ENCODE peak calls at places on chromosome 18, in nine cellular contexts. One of them, this sample, is unnamed. For H3K4me1 and H3K9me3, the result is how much of the 10 kb centered on the place peaks cover.

GRCh38 chr18:9333441-9334350 is 877 bp upstream of the TWSG1 start:
- DNase-seq in left lung: no peak
- DNase-seq in right lobe of liver: peak
- DNase-seq in kidney: peak
- DNase-seq in SK-N-SH: no peak
- DNase-seq in endodermal cell: peak
- DNase-seq in tibial artery: peak
- DNase-seq in heart left ventricle: no peak
- DNase-seq in A549: no peak
- DNase-seq in this sample: no peak

GRCh38 chr18:11795916-11796315 is 55.3 kb upstream of the CHMP1B start:
- DNase-seq in left lung: no peak
- DNase-seq in right lobe of liver: no peak
- DNase-seq in kidney: no peak
- DNase-seq in SK-N-SH: no peak
- DNase-seq in endodermal cell: no peak
- DNase-seq in tibial artery: no peak
- DNase-seq in heart left ventricle: no peak
- DNase-seq in A549: no peak
- DNase-seq in this sample: no peak

GRCh38 chr18:55449412-55450140 is 138.4 kb downstream of the TCF4 start:
- DNase-seq in left lung: no peak
- DNase-seq in right lobe of liver: no peak
- DNase-seq in kidney: no peak
- DNase-seq in SK-N-SH: no peak
- DNase-seq in endodermal cell: no peak
- DNase-seq in tibial artery: no peak
- DNase-seq in heart left ventricle: no peak
- DNase-seq in A549: no peak
- DNase-seq in this sample: no peak

GRCh38 chr18:55090566-55091187 is 131.4 kb upstream of the CCDC68 start:
- DNase-seq in left lung: no peak
- DNase-seq in right lobe of liver: no peak
- DNase-seq in kidney: no peak
- DNase-seq in SK-N-SH: no peak
- DNase-seq in endodermal cell: no peak
- DNase-seq in tibial artery: no peak
- DNase-seq in heart left ventricle: no peak
- DNase-seq in A549: no peak
- DNase-seq in this sample: no peak

GRCh38 chr18:9437049-9437448 is 38.3 kb upstream of the RALBP1 start:
- DNase-seq in left lung: no peak
- DNase-seq in right lobe of liver: no peak
- DNase-seq in kidney: no peak
- DNase-seq in SK-N-SH: no peak
- DNase-seq in endodermal cell: no peak
- DNase-seq in tibial artery: no peak
- DNase-seq in heart left ventricle: no peak
- DNase-seq in A549: no peak
- DNase-seq in this sample: no peak

GRCh38 chr18:49531678-49532153 is 30.1 kb upstream of the LIPG start:
- DNase-seq in left lung: no peak
- DNase-seq in right lobe of liver: no peak
- DNase-seq in kidney: no peak
- DNase-seq in SK-N-SH: no peak
- DNase-seq in endodermal cell: peak
- DNase-seq in tibial artery: no peak
- DNase-seq in heart left ventricle: no peak
- DNase-seq in A549: no peak
- DNase-seq in this sample: no peak

GRCh38 chr18:5478261-5478660 is 65.5 kb downstream of the EPB41L3 start:
- DNase-seq in left lung: no peak
- DNase-seq in right lobe of liver: no peak
- DNase-seq in kidney: no peak
- DNase-seq in SK-N-SH: no peak
- DNase-seq in endodermal cell: no peak
- DNase-seq in tibial artery: no peak
- DNase-seq in heart left ventricle: no peak
- DNase-seq in A549: no peak
- DNase-seq in this sample: no peak

GRCh38 chr18:62610509-62611394 is 87.9 kb downstream of the ZCCHC2 start:
- DNase-seq in left lung: no peak
- DNase-seq in right lobe of liver: no peak
- DNase-seq in kidney: no peak
- DNase-seq in SK-N-SH: peak
- DNase-seq in endodermal cell: peak
- DNase-seq in tibial artery: no peak
- DNase-seq in heart left ventricle: peak
- DNase-seq in A549: no peak
- DNase-seq in this sample: no peak

GRCh38 chr18:53799134-53799533 is 425.3 kb downstream of the MBD2 start:
- DNase-seq in left lung: no peak
- DNase-seq in right lobe of liver: no peak
- DNase-seq in kidney: no peak
- DNase-seq in SK-N-SH: no peak
- DNase-seq in endodermal cell: no peak
- DNase-seq in tibial artery: no peak
- DNase-seq in heart left ventricle: no peak
- DNase-seq in A549: no peak
- DNase-seq in this sample: no peak

GRCh38 chr18:49359732-49360444 is 100.6 kb downstream of the DYM start:
- DNase-seq in left lung: no peak
- DNase-seq in right lobe of liver: no peak
- DNase-seq in kidney: peak
- DNase-seq in SK-N-SH: no peak
- DNase-seq in endodermal cell: no peak
- DNase-seq in tibial artery: no peak
- DNase-seq in heart left ventricle: no peak
- DNase-seq in A549: peak
- DNase-seq in this sample: no peak

GRCh38 chr18:47863041-47863440 is 67.4 kb downstream of the SMAD2 start:
- DNase-seq in left lung: no peak
- DNase-seq in right lobe of liver: no peak
- DNase-seq in kidney: no peak
- DNase-seq in SK-N-SH: no peak
- DNase-seq in endodermal cell: no peak
- DNase-seq in tibial artery: no peak
- DNase-seq in heart left ventricle: peak
- DNase-seq in A549: no peak
- DNase-seq in this sample: no peak

GRCh38 chr18:66317243-66318090 is 286.4 kb downstream of the CDH19 start:
- DNase-seq in left lung: no peak
- DNase-seq in right lobe of liver: no peak
- DNase-seq in kidney: no peak
- DNase-seq in SK-N-SH: no peak
- DNase-seq in endodermal cell: peak
- DNase-seq in tibial artery: no peak
- DNase-seq in heart left ventricle: no peak
- DNase-seq in A549: no peak
- DNase-seq in this sample: no peak

GRCh38 chr18:5106730-5107129 is 90.3 kb downstream of the AKAIN1 start:
- DNase-seq in left lung: no peak
- DNase-seq in right lobe of liver: no peak
- DNase-seq in kidney: no peak
- DNase-seq in SK-N-SH: no peak
- DNase-seq in endodermal cell: no peak
- DNase-seq in tibial artery: no peak
- DNase-seq in heart left ventricle: no peak
- DNase-seq in A549: peak
- DNase-seq in this sample: no peak

GRCh38 chr18:22428672-22429071 is 11.0 kb upstream of the CTAGE1 start:
- DNase-seq in left lung: no peak
- DNase-seq in right lobe of liver: peak
- DNase-seq in kidney: no peak
- DNase-seq in SK-N-SH: no peak
- DNase-seq in endodermal cell: no peak
- DNase-seq in tibial artery: no peak
- DNase-seq in heart left ventricle: no peak
- DNase-seq in A549: peak
- DNase-seq in this sample: no peak

GRCh38 chr18:22434973-22435608 is 17.4 kb upstream of the CTAGE1 start:
- DNase-seq in left lung: no peak
- DNase-seq in right lobe of liver: no peak
- DNase-seq in kidney: no peak
- DNase-seq in SK-N-SH: no peak
- DNase-seq in endodermal cell: no peak
- DNase-seq in tibial artery: no peak
- DNase-seq in heart left ventricle: no peak
- DNase-seq in A549: peak
- DNase-seq in this sample: no peak

GRCh38 chr18:22429564-22429963 is 11.8 kb upstream of the CTAGE1 start:
- DNase-seq in left lung: no peak
- DNase-seq in right lobe of liver: no peak
- DNase-seq in kidney: no peak
- DNase-seq in SK-N-SH: no peak
- DNase-seq in endodermal cell: no peak
- DNase-seq in tibial artery: no peak
- DNase-seq in heart left ventricle: no peak
- DNase-seq in A549: no peak
- DNase-seq in this sample: no peak

GRCh38 chr18:22433960-22434359 is 16.2 kb upstream of the CTAGE1 start:
- DNase-seq in left lung: no peak
- DNase-seq in right lobe of liver: no peak
- DNase-seq in kidney: no peak
- DNase-seq in SK-N-SH: no peak
- DNase-seq in endodermal cell: no peak
- DNase-seq in tibial artery: no peak
- DNase-seq in heart left ventricle: no peak
- DNase-seq in A549: no peak
- DNase-seq in this sample: no peak

GRCh38 chr18:22432672-22433137 is 15.0 kb upstream of the CTAGE1 start:
- DNase-seq in left lung: no peak
- DNase-seq in right lobe of liver: peak
- DNase-seq in kidney: peak
- DNase-seq in SK-N-SH: no peak
- DNase-seq in endodermal cell: no peak
- DNase-seq in tibial artery: peak
- DNase-seq in heart left ventricle: peak
- DNase-seq in A549: peak
- DNase-seq in this sample: no peak
- H3K4me3 ChIP-seq in left lung: no peak
- H3K4me3 ChIP-seq in right lobe of liver: no peak
- H3K4me3 ChIP-seq in kidney: no peak
- H3K4me3 ChIP-seq in SK-N-SH: peak
- H3K4me3 ChIP-seq in endodermal cell: no peak
- H3K4me3 ChIP-seq in tibial artery: peak
- H3K4me3 ChIP-seq in heart left ventricle: no peak
- H3K4me3 ChIP-seq in A549: peak
- H3K4me3 ChIP-seq in this sample: no peak

GRCh38 chr18:25234363-25234639 is 117.7 kb downstream of the ZNF521 start:
- DNase-seq in left lung: no peak
- DNase-seq in right lobe of liver: no peak
- DNase-seq in kidney: no peak
- DNase-seq in SK-N-SH: no peak
- DNase-seq in endodermal cell: no peak
- DNase-seq in tibial artery: no peak
- DNase-seq in heart left ventricle: no peak
- DNase-seq in A549: no peak
- DNase-seq in this sample: no peak

GRCh38 chr18:25233582-25234362 is 118.2 kb downstream of the ZNF521 start:
- DNase-seq in left lung: no peak
- DNase-seq in right lobe of liver: no peak
- DNase-seq in kidney: no peak
- DNase-seq in SK-N-SH: no peak
- DNase-seq in endodermal cell: no peak
- DNase-seq in tibial artery: no peak
- DNase-seq in heart left ventricle: no peak
- DNase-seq in A549: no peak
- DNase-seq in this sample: no peak

GRCh38 chr18:25236736-25237135 is 115.2 kb downstream of the ZNF521 start:
- DNase-seq in left lung: no peak
- DNase-seq in right lobe of liver: no peak
- DNase-seq in kidney: no peak
- DNase-seq in SK-N-SH: no peak
- DNase-seq in endodermal cell: no peak
- DNase-seq in tibial artery: no peak
- DNase-seq in heart left ventricle: no peak
- DNase-seq in A549: no peak
- DNase-seq in this sample: no peak

GRCh38 chr18:25235648-25236047 is 116.3 kb downstream of the ZNF521 start:
- DNase-seq in left lung: no peak
- DNase-seq in right lobe of liver: no peak
- DNase-seq in kidney: no peak
- DNase-seq in SK-N-SH: no peak
- DNase-seq in endodermal cell: no peak
- DNase-seq in tibial artery: no peak
- DNase-seq in heart left ventricle: no peak
- DNase-seq in A549: no peak
- DNase-seq in this sample: no peak

DNA sequence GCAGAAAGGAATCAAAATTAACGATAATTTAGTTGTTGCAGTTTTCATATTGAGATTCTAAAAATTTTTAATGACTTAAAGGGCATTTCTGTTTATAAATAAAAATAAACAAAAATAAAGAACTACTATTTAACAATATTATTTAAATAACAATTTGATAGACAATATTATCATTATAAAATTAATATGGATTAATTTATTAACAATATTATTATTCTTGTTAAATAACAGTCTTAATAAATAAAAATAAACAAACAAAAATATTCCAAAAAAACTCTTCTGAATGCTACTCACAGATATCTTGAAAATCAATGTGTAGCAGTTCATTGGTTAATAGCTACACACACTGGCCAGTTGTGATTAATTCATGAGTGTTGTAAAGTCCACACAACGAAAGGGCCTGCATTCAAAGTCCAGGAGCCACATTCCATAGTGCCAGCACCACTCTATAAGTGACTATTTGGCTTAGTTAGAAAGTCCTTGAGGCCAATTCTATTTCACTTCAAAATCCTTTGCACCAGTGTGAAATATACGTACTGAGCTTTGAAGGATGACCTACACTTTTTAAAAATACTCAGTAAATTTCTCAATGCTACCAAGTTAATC is 117.1 kb downstream of the ZNF521 start:
- DNase-seq in left lung: no peak
- DNase-seq in right lobe of liver: no peak
- DNase-seq in kidney: no peak
- DNase-seq in SK-N-SH: no peak
- DNase-seq in endodermal cell: no peak
- DNase-seq in tibial artery: no peak
- DNase-seq in heart left ventricle: no peak
- DNase-seq in A549: no peak
- DNase-seq in this sample: no peak
- H3K4me1 ChIP-seq in left lung: under half
- H3K4me1 ChIP-seq in right lobe of liver: under half
- H3K4me1 ChIP-seq in kidney: under half
- H3K4me1 ChIP-seq in SK-N-SH: under half
- H3K4me1 ChIP-seq in endodermal cell: under half
- H3K4me1 ChIP-seq in tibial artery: under half
- H3K4me1 ChIP-seq in heart left ventricle: half or more
- H3K4me1 ChIP-seq in A549: under half
- H3K4me1 ChIP-seq in this sample: under half

GRCh38 chr18:35244671-35245070 is 3.8 kb downstream of the ZNF397 start:
- DNase-seq in left lung: no peak
- DNase-seq in right lobe of liver: no peak
- DNase-seq in kidney: no peak
- DNase-seq in SK-N-SH: no peak
- DNase-seq in endodermal cell: no peak
- DNase-seq in tibial artery: no peak
- DNase-seq in heart left ventricle: no peak
- DNase-seq in A549: no peak
- DNase-seq in this sample: no peak
- H3K9me3 ChIP-seq in left lung: under half
- H3K9me3 ChIP-seq in right lobe of liver: under half
- H3K9me3 ChIP-seq in kidney: under half
- H3K9me3 ChIP-seq in SK-N-SH: under half
- H3K9me3 ChIP-seq in endodermal cell: half or more
- H3K9me3 ChIP-seq in tibial artery: under half
- H3K9me3 ChIP-seq in heart left ventricle: under half
- H3K9me3 ChIP-seq in A549: half or more
- H3K9me3 ChIP-seq in this sample: under half

GRCh38 chr18:27073404-27073830 is 111.7 kb downstream of the CHST9 start:
- DNase-seq in left lung: no peak
- DNase-seq in right lobe of liver: no peak
- DNase-seq in kidney: no peak
- DNase-seq in SK-N-SH: no peak
- DNase-seq in endodermal cell: no peak
- DNase-seq in tibial artery: no peak
- DNase-seq in heart left ventricle: no peak
- DNase-seq in A549: no peak
- DNase-seq in this sample: no peak
- H3K4me3 ChIP-seq in left lung: no peak
- H3K4me3 ChIP-seq in right lobe of liver: no peak
- H3K4me3 ChIP-seq in kidney: no peak
- H3K4me3 ChIP-seq in SK-N-SH: no peak
- H3K4me3 ChIP-seq in endodermal cell: no peak
- H3K4me3 ChIP-seq in tibial artery: no peak
- H3K4me3 ChIP-seq in heart left ventricle: no peak
- H3K4me3 ChIP-seq in A549: no peak
- H3K4me3 ChIP-seq in this sample: no peak

This sample was measured in upper lobe of right lung.